ENCODE peak calls at places on chromosomes 6 and 20, in ten cellular contexts. One of them, this sample, is unnamed.

GRCh38 chr6:83417880-83418663 is 12.8 kb downstream of the ME1 start:
- DNase-seq in dermis blood vessel endothelial cell: peak
- DNase-seq in left cardiac atrium: no peak
- DNase-seq in AG09319: peak
- DNase-seq in naive B cell: no peak
- DNase-seq in SJSA1: peak
- DNase-seq in sigmoid colon: no peak
- DNase-seq in astrocyte of the spinal cord: peak
- DNase-seq in T-helper 2 cell: no peak
- DNase-seq in aorta: no peak
- DNase-seq in this sample: peak

GRCh38 chr6:1296542-1296941 is 15.4 kb upstream of the FOXQ1 start:
- DNase-seq in dermis blood vessel endothelial cell: no peak
- DNase-seq in left cardiac atrium: no peak
- DNase-seq in AG09319: no peak
- DNase-seq in naive B cell: no peak
- DNase-seq in SJSA1: peak
- DNase-seq in sigmoid colon: no peak
- DNase-seq in astrocyte of the spinal cord: peak
- DNase-seq in T-helper 2 cell: no peak
- DNase-seq in aorta: no peak
- DNase-seq in this sample: peak

GRCh38 chr20:58714923-58715708 is 22.5 kb downstream of the NPEPL1 start:
- DNase-seq in dermis blood vessel endothelial cell: no peak
- DNase-seq in left cardiac atrium: no peak
- DNase-seq in AG09319: no peak
- DNase-seq in naive B cell: no peak
- DNase-seq in SJSA1: no peak
- DNase-seq in sigmoid colon: peak
- DNase-seq in astrocyte of the spinal cord: no peak
- DNase-seq in T-helper 2 cell: no peak
- DNase-seq in aorta: no peak
- DNase-seq in this sample: no peak

GRCh38 chr20:35066194-35066593 is 26.4 kb downstream of the TRPC4AP start:
- DNase-seq in dermis blood vessel endothelial cell: no peak
- DNase-seq in left cardiac atrium: no peak
- DNase-seq in AG09319: no peak
- DNase-seq in naive B cell: no peak
- DNase-seq in SJSA1: no peak
- DNase-seq in sigmoid colon: no peak
- DNase-seq in astrocyte of the spinal cord: no peak
- DNase-seq in T-helper 2 cell: no peak
- DNase-seq in aorta: no peak
- DNase-seq in this sample: no peak

GRCh38 chr20:43459022-43459942 is 1.6 kb downstream of the SRSF6 start:
- DNase-seq in dermis blood vessel endothelial cell: peak
- DNase-seq in left cardiac atrium: no peak
- DNase-seq in AG09319: no peak
- DNase-seq in naive B cell: no peak
- DNase-seq in SJSA1: no peak
- DNase-seq in sigmoid colon: no peak
- DNase-seq in astrocyte of the spinal cord: no peak
- DNase-seq in T-helper 2 cell: no peak
- DNase-seq in aorta: no peak
- DNase-seq in this sample: peak

GRCh38 chr6:150631283-150631981 is 31.7 kb downstream of the PLEKHG1 start:
- DNase-seq in dermis blood vessel endothelial cell: no peak
- DNase-seq in left cardiac atrium: no peak
- DNase-seq in AG09319: no peak
- DNase-seq in naive B cell: peak
- DNase-seq in SJSA1: no peak
- DNase-seq in sigmoid colon: no peak
- DNase-seq in astrocyte of the spinal cord: no peak
- DNase-seq in T-helper 2 cell: no peak
- DNase-seq in aorta: no peak
- DNase-seq in this sample: no peak

GRCh38 chr20:38791940-38792339 is 13.6 kb upstream of the PPP1R16B start:
- DNase-seq in dermis blood vessel endothelial cell: no peak
- DNase-seq in left cardiac atrium: no peak
- DNase-seq in AG09319: no peak
- DNase-seq in naive B cell: no peak
- DNase-seq in SJSA1: no peak
- DNase-seq in sigmoid colon: no peak
- DNase-seq in astrocyte of the spinal cord: no peak
- DNase-seq in T-helper 2 cell: no peak
- DNase-seq in aorta: no peak
- DNase-seq in this sample: no peak

GRCh38 chr6:22113046-22113766 is 183.6 kb downstream of the PRL start:
- DNase-seq in dermis blood vessel endothelial cell: peak
- DNase-seq in left cardiac atrium: peak
- DNase-seq in AG09319: peak
- DNase-seq in naive B cell: no peak
- DNase-seq in SJSA1: peak
- DNase-seq in sigmoid colon: peak
- DNase-seq in astrocyte of the spinal cord: peak
- DNase-seq in T-helper 2 cell: no peak
- DNase-seq in aorta: no peak
- DNase-seq in this sample: peak

GRCh38 chr6:17099401-17100059 is 2.3 kb upstream of the STMND1 start:
- DNase-seq in dermis blood vessel endothelial cell: no peak
- DNase-seq in left cardiac atrium: no peak
- DNase-seq in AG09319: no peak
- DNase-seq in naive B cell: no peak
- DNase-seq in SJSA1: no peak
- DNase-seq in sigmoid colon: no peak
- DNase-seq in astrocyte of the spinal cord: no peak
- DNase-seq in T-helper 2 cell: no peak
- DNase-seq in aorta: no peak
- DNase-seq in this sample: no peak

GRCh38 chr6:17361013-17361412 is 32.4 kb upstream of the CAP2 start:
- DNase-seq in dermis blood vessel endothelial cell: no peak
- DNase-seq in left cardiac atrium: no peak
- DNase-seq in AG09319: no peak
- DNase-seq in naive B cell: no peak
- DNase-seq in SJSA1: no peak
- DNase-seq in sigmoid colon: no peak
- DNase-seq in astrocyte of the spinal cord: peak
- DNase-seq in T-helper 2 cell: no peak
- DNase-seq in aorta: no peak
- DNase-seq in this sample: no peak

GRCh38 chr6:16503241-16503775 is 258.0 kb downstream of the ATXN1 start:
- DNase-seq in dermis blood vessel endothelial cell: no peak
- DNase-seq in left cardiac atrium: no peak
- DNase-seq in AG09319: no peak
- DNase-seq in naive B cell: no peak
- DNase-seq in SJSA1: no peak
- DNase-seq in sigmoid colon: no peak
- DNase-seq in astrocyte of the spinal cord: no peak
- DNase-seq in T-helper 2 cell: no peak
- DNase-seq in aorta: no peak
- DNase-seq in this sample: no peak

GRCh38 chr6:14635195-14635594 is 517.6 kb downstream of the CD83 start:
- DNase-seq in dermis blood vessel endothelial cell: no peak
- DNase-seq in left cardiac atrium: no peak
- DNase-seq in AG09319: no peak
- DNase-seq in naive B cell: peak
- DNase-seq in SJSA1: no peak
- DNase-seq in sigmoid colon: no peak
- DNase-seq in astrocyte of the spinal cord: no peak
- DNase-seq in T-helper 2 cell: no peak
- DNase-seq in aorta: no peak
- DNase-seq in this sample: no peak

GRCh38 chr20:37565134-37565811 is 37.6 kb upstream of the BLCAP start:
- DNase-seq in dermis blood vessel endothelial cell: no peak
- DNase-seq in left cardiac atrium: no peak
- DNase-seq in AG09319: no peak
- DNase-seq in naive B cell: no peak
- DNase-seq in SJSA1: no peak
- DNase-seq in sigmoid colon: no peak
- DNase-seq in astrocyte of the spinal cord: no peak
- DNase-seq in T-helper 2 cell: no peak
- DNase-seq in aorta: no peak
- DNase-seq in this sample: no peak

GRCh38 chr6:165055231-165055630 is 254.2 kb downstream of the C6orf118 start:
- DNase-seq in dermis blood vessel endothelial cell: no peak
- DNase-seq in left cardiac atrium: no peak
- DNase-seq in AG09319: no peak
- DNase-seq in naive B cell: no peak
- DNase-seq in SJSA1: peak
- DNase-seq in sigmoid colon: no peak
- DNase-seq in astrocyte of the spinal cord: peak
- DNase-seq in T-helper 2 cell: no peak
- DNase-seq in aorta: no peak
- DNase-seq in this sample: no peak

GRCh38 chr6:25277857-25278256 is 1.3 kb upstream of the CARMIL1 start:
- DNase-seq in dermis blood vessel endothelial cell: no peak
- DNase-seq in left cardiac atrium: no peak
- DNase-seq in AG09319: no peak
- DNase-seq in naive B cell: no peak
- DNase-seq in SJSA1: no peak
- DNase-seq in sigmoid colon: no peak
- DNase-seq in astrocyte of the spinal cord: no peak
- DNase-seq in T-helper 2 cell: no peak
- DNase-seq in aorta: no peak
- DNase-seq in this sample: no peak

GRCh38 chr6:161117329-161117707 is 125.7 kb downstream of the MAP3K4 start:
- DNase-seq in dermis blood vessel endothelial cell: no peak
- DNase-seq in left cardiac atrium: no peak
- DNase-seq in AG09319: no peak
- DNase-seq in naive B cell: no peak
- DNase-seq in SJSA1: no peak
- DNase-seq in sigmoid colon: no peak
- DNase-seq in astrocyte of the spinal cord: no peak
- DNase-seq in T-helper 2 cell: no peak
- DNase-seq in aorta: no peak
- DNase-seq in this sample: no peak

GRCh38 chr6:165766026-165766425 is 103.0 kb upstream of the PDE10A start:
- DNase-seq in dermis blood vessel endothelial cell: peak
- DNase-seq in left cardiac atrium: no peak
- DNase-seq in AG09319: no peak
- DNase-seq in naive B cell: no peak
- DNase-seq in SJSA1: no peak
- DNase-seq in sigmoid colon: no peak
- DNase-seq in astrocyte of the spinal cord: no peak
- DNase-seq in T-helper 2 cell: no peak
- DNase-seq in aorta: no peak
- DNase-seq in this sample: no peak

GRCh38 chr20:57219071-57219677 is 47.3 kb downstream of the BMP7 start:
- DNase-seq in dermis blood vessel endothelial cell: no peak
- DNase-seq in left cardiac atrium: no peak
- DNase-seq in AG09319: no peak
- DNase-seq in naive B cell: no peak
- DNase-seq in SJSA1: no peak
- DNase-seq in sigmoid colon: no peak
- DNase-seq in astrocyte of the spinal cord: no peak
- DNase-seq in T-helper 2 cell: no peak
- DNase-seq in aorta: no peak
- DNase-seq in this sample: no peak

GRCh38 chr20:17023811-17024210 is 203.0 kb upstream of the PCSK2 start:
- DNase-seq in dermis blood vessel endothelial cell: no peak
- DNase-seq in left cardiac atrium: no peak
- DNase-seq in AG09319: no peak
- DNase-seq in naive B cell: no peak
- DNase-seq in SJSA1: peak
- DNase-seq in sigmoid colon: no peak
- DNase-seq in astrocyte of the spinal cord: no peak
- DNase-seq in T-helper 2 cell: no peak
- DNase-seq in aorta: no peak
- DNase-seq in this sample: no peak

GRCh38 chr6:29521006-29521680 is 33.4 kb upstream of the MAS1L start:
- DNase-seq in dermis blood vessel endothelial cell: no peak
- DNase-seq in left cardiac atrium: no peak
- DNase-seq in AG09319: no peak
- DNase-seq in naive B cell: no peak
- DNase-seq in SJSA1: no peak
- DNase-seq in sigmoid colon: no peak
- DNase-seq in astrocyte of the spinal cord: no peak
- DNase-seq in T-helper 2 cell: no peak
- DNase-seq in aorta: no peak
- DNase-seq in this sample: no peak

GRCh38 chr6:107776415-107776814 is 47.7 kb downstream of the SCML4 start:
- DNase-seq in dermis blood vessel endothelial cell: no peak
- DNase-seq in left cardiac atrium: no peak
- DNase-seq in AG09319: no peak
- DNase-seq in naive B cell: no peak
- DNase-seq in SJSA1: no peak
- DNase-seq in sigmoid colon: no peak
- DNase-seq in astrocyte of the spinal cord: no peak
- DNase-seq in T-helper 2 cell: no peak
- DNase-seq in aorta: no peak
- DNase-seq in this sample: no peak

GRCh38 chr20:50146732-50147662 is 6.5 kb downstream of the PEDS1 start:
- DNase-seq in dermis blood vessel endothelial cell: peak
- DNase-seq in left cardiac atrium: peak
- DNase-seq in AG09319: no peak
- DNase-seq in naive B cell: peak
- DNase-seq in SJSA1: peak
- DNase-seq in sigmoid colon: no peak
- DNase-seq in astrocyte of the spinal cord: peak
- DNase-seq in T-helper 2 cell: peak
- DNase-seq in aorta: no peak
- DNase-seq in this sample: peak

GRCh38 chr20:13140775-13141174 is 80.3 kb upstream of the ISM1 start:
- DNase-seq in dermis blood vessel endothelial cell: no peak
- DNase-seq in left cardiac atrium: no peak
- DNase-seq in AG09319: no peak
- DNase-seq in naive B cell: no peak
- DNase-seq in SJSA1: no peak
- DNase-seq in sigmoid colon: no peak
- DNase-seq in astrocyte of the spinal cord: no peak
- DNase-seq in T-helper 2 cell: no peak
- DNase-seq in aorta: no peak
- DNase-seq in this sample: no peak